ENCODE peak calls at places on chromosome 1, in six cellular contexts. X is hepatocyte, T is neural progenitor cell, E is SK-N-SH, A is PC-3, D is GM23338. Z is an unnamed sample.

GRCh38 chr1:71393301-71393700 is 312.5 kb upstream of the ZRANB2 start:
- DNase-seq in E (no peak), D (peak), X (no peak), A (no peak), T (no peak), Z (no peak)

GRCh38 chr1:206422525-206422924 is 47.8 kb upstream of the IKBKE start:
- DNase-seq in D (no peak), A (no peak), T (no peak), X (no peak), E (no peak), Z (no peak)

GRCh38 chr1:185355947-185356346 is 38.9 kb upstream of the IVNS1ABP start:
- DNase-seq in D (no peak), E (no peak), X (no peak), T (no peak), A (no peak), Z (no peak)

GRCh38 chr1:18923721-18924610 is 21.6 kb upstream of the ALDH4A1 start:
- DNase-seq in E (peak), X (no peak), T (no peak), A (no peak), D (no peak), Z (no peak)

GRCh38 chr1:119790481-119791198 is 20.6 kb downstream of the REG4 start:
- DNase-seq in E (no peak), A (peak), X (peak), T (no peak), D (no peak), Z (no peak)

GRCh38 chr1:235050911-235051360 is 77.7 kb downstream of the TOMM20 start:
- DNase-seq in X (no peak), E (peak), T (no peak), A (no peak), D (no peak), Z (no peak)

GRCh38 chr1:36831171-36831810 is 203.0 kb downstream of the GRIK3 start:
- DNase-seq in E (no peak), X (no peak), A (no peak), T (no peak), D (no peak), Z (peak)

GRCh38 chr1:239446611-239447010 is 60.2 kb downstream of the CHRM3 start:
- DNase-seq in D (no peak), E (no peak), T (no peak), A (peak), X (no peak), Z (no peak)

GRCh38 chr1:54296666-54297065 is 96.7 kb downstream of the MRPL37 start:
- DNase-seq in E (no peak), A (no peak), X (no peak), D (no peak), T (no peak), Z (no peak)

GRCh38 chr1:42784946-42785693 is at the start of gene TMEM269:
- DNase-seq in T (no peak), E (peak), D (peak), A (no peak), X (no peak), Z (no peak)

GRCh38 chr1:226813671-226814591 is 56.5 kb upstream of the PSEN2 start:
- DNase-seq in X (peak), E (no peak), A (no peak), T (no peak), D (no peak), Z (no peak)

GRCh38 chr1:218304281-218305039 is 19.4 kb downstream of the RRP15 start:
- DNase-seq in X (no peak), D (no peak), T (peak), A (no peak), E (peak), Z (no peak)

GRCh38 chr1:20366076-20366765 is 75.5 kb downstream of the VWA5B1 start:
- DNase-seq in T (peak), D (peak), E (peak), X (peak), A (peak), Z (no peak)

GRCh38 chr1:237527761-237528160 is 363.0 kb downstream of the ZP4 start:
- DNase-seq in E (no peak), A (no peak), X (no peak), T (no peak), D (no peak), Z (no peak)

DNA sequence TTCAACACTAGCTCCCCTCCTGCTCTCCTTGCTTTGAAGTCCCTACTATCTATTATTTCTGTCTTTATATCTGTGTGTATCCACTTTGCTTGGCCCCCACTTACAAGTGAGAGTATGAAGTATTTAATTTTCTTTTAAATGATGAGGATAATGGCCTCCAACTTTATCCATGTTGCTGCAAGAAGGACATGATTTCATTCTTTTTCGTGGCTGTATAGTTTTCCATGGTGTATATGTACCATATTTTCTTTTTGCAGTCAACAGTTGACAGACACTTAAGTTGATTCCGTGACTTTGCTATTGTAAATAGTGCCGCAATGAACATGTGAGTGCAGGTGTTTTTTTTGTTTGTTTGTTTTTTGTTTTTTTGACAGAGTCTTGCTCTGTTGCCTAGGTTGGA is 365.6 kb downstream of the ZP4 start:
- DNase-seq in T (no peak), A (no peak), X (no peak), D (no peak), E (no peak), Z (no peak)
- H3K4me3 ChIP-seq in T (no peak), A (no peak), X (no peak), D (no peak), E (no peak), Z (no peak)

GRCh38 chr1:153977250-153978240 is at the start of gene JTB:
- DNase-seq in D (peak), E (peak), T (peak), A (peak), X (peak), Z (peak)
- TF ChIP-seq EZH2phosphoT487 in D (no peak), E (no peak), T (no peak), A (no peak), X (no peak), Z (no peak)

GRCh38 chr1:204152310-204153044 is 633 bp upstream of the ETNK2 start:
- DNase-seq in D (peak), A (no peak), E (no peak), T (no peak), X (no peak), Z (no peak)
- H3K4me3 ChIP-seq in D (peak), A (peak), E (peak), T (peak), X (peak), Z (no peak)

DNA sequence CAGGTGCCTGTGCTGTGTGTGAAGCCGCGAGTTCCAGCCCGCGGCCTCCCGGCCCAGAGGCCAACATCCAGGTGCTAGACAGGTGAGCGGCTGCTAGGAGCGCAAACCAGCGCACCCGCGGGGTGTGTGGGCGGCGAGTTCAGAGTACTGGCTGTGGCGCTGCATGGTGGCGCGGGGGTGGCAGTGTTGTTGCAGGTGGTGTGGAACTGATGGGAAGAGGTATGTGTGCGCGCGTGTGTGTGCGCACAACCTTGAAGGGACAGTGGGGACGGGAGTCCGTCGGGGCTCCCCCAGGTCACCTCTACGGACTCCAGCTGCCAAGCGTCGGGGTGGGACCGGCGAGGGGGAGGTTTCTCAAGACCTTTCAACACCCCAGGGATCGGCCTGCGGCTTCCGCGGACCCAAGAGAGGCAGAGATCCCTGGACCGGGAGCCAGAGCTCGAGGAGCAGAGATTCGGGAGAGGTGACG is 433 bp upstream of the DMBX1 start:
- DNase-seq in D (no peak), X (peak), E (no peak), T (no peak), A (peak), Z (no peak)
- TF ChIP-seq EZH2phosphoT487 in D (peak), X (peak), E (no peak), T (peak), A (no peak), Z (peak)

GRCh38 chr1:155166373-155167165 is 6.5 kb downstream of the KRTCAP2 start:
- DNase-seq in A (no peak), T (peak), D (peak), E (peak), X (no peak), Z (no peak)
- H3K4me3 ChIP-seq in A (no peak), T (no peak), D (peak), E (no peak), X (no peak), Z (peak)

DNA sequence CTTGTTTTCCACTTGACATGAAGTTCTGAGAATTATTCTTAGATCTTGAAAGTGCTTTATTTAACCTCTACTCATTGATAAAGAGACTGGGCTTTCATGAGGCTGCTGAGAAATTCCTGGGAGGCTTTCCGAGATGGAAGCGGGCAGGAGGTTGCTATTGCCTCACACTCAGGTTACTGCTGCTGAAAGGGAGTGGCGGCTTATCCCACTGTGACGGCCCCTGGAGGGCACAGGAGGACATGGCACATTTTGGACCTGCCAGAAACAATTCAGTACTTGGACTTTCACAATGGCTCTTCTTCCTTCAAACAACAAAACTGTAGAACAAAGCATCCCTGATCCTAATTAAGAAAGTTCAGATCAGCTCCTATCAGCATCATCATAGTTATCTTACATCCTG is 16.2 kb upstream of the MARK1 start:
- DNase-seq in T (peak), A (peak), E (no peak), D (peak), X (peak), Z (no peak)
- TF ChIP-seq EZH2phosphoT487 in T (no peak), A (no peak), E (no peak), D (no peak), X (no peak), Z (no peak)

GRCh38 chr1:98441281-98441680 is 220.2 kb upstream of the SNX7 start:
- DNase-seq in D (no peak), E (no peak), X (no peak), A (no peak), T (no peak), Z (no peak)
- H3K4me3 ChIP-seq in D (no peak), E (no peak), X (no peak), A (no peak), T (no peak), Z (no peak)

Z was measured in OCI-LY7.